ENCODE peak calls at places on chromosome 12, in four cellular contexts. One of them, this sample, is unnamed.

GRCh38 chr12:5872745-5873144 is 72.3 kb downstream of the ANO2 start:
- DNase-seq in IMR-90: peak
- DNase-seq in mesendoderm: peak
- DNase-seq in H1: no peak
- DNase-seq in this sample: peak

GRCh38 chr12:12749433-12749832 is 32.3 kb downstream of the CDKN1B start:
- DNase-seq in IMR-90: no peak
- DNase-seq in mesendoderm: peak
- DNase-seq in H1: no peak
- DNase-seq in this sample: no peak

GRCh38 chr12:25388216-25388615 is 137.5 kb upstream of the KRAS start:
- DNase-seq in IMR-90: peak
- DNase-seq in mesendoderm: no peak
- DNase-seq in H1: no peak
- DNase-seq in this sample: no peak

GRCh38 chr12:66235626-66236281 is 46.7 kb downstream of the IRAK3 start:
- DNase-seq in IMR-90: peak
- DNase-seq in mesendoderm: no peak
- DNase-seq in H1: no peak
- DNase-seq in this sample: no peak

GRCh38 chr12:98185606-98186005 is 329.8 kb upstream of the TMPO start:
- DNase-seq in IMR-90: peak
- DNase-seq in mesendoderm: no peak
- DNase-seq in H1: no peak
- DNase-seq in this sample: no peak

GRCh38 chr12:4579305-4580097 is 17.5 kb downstream of the DYRK4 start:
- DNase-seq in IMR-90: peak
- DNase-seq in mesendoderm: peak
- DNase-seq in H1: no peak
- DNase-seq in this sample: no peak

GRCh38 chr12:131872154-131873046 is 22.0 kb upstream of the ULK1 start:
- DNase-seq in IMR-90: peak
- DNase-seq in mesendoderm: peak
- DNase-seq in H1: no peak
- DNase-seq in this sample: no peak

GRCh38 chr12:121124402-121125109 is 8.1 kb upstream of the P2RX7 start:
- DNase-seq in IMR-90: peak
- DNase-seq in mesendoderm: peak
- DNase-seq in H1: no peak
- DNase-seq in this sample: no peak

GRCh38 chr12:108346727-108347710 is 7.9 kb upstream of the CMKLR1 start:
- DNase-seq in IMR-90: no peak
- DNase-seq in mesendoderm: no peak
- DNase-seq in H1: no peak
- DNase-seq in this sample: no peak

GRCh38 chr12:53860426-53861223 is 78.0 kb upstream of the HOXC13 start:
- DNase-seq in IMR-90: no peak
- DNase-seq in mesendoderm: no peak
- DNase-seq in H1: no peak
- DNase-seq in this sample: no peak

GRCh38 chr12:126202138-126202537 is 1136.9 kb downstream of the AACS start:
- DNase-seq in IMR-90: no peak
- DNase-seq in mesendoderm: peak
- DNase-seq in H1: no peak
- DNase-seq in this sample: no peak

GRCh38 chr12:45234134-45234865 is 18.4 kb downstream of the ANO6 start:
- DNase-seq in IMR-90: peak
- DNase-seq in mesendoderm: peak
- DNase-seq in H1: no peak
- DNase-seq in this sample: peak

GRCh38 chr12:33828326-33828725 is 194.0 kb upstream of the ALG10 start:
- DNase-seq in IMR-90: no peak
- DNase-seq in mesendoderm: no peak
- DNase-seq in H1: no peak
- DNase-seq in this sample: no peak

GRCh38 chr12:4025420-4026358 is 152.5 kb upstream of the PARP11 start:
- DNase-seq in IMR-90: no peak
- DNase-seq in mesendoderm: peak
- DNase-seq in H1: peak
- DNase-seq in this sample: peak

GRCh38 chr12:17992002-17992656 is 97.9 kb downstream of the RERGL start:
- DNase-seq in IMR-90: peak
- DNase-seq in mesendoderm: peak
- DNase-seq in H1: no peak
- DNase-seq in this sample: no peak

GRCh38 chr12:123713398-123714301 is 1.5 kb downstream of the ATP6V0A2 start:
- DNase-seq in IMR-90: peak
- DNase-seq in mesendoderm: peak
- DNase-seq in H1: no peak
- DNase-seq in this sample: no peak

GRCh38 chr12:25768151-25768550 is 190.3 kb upstream of the RASSF8 start:
- DNase-seq in IMR-90: no peak
- DNase-seq in mesendoderm: no peak
- DNase-seq in H1: no peak
- DNase-seq in this sample: no peak

GRCh38 chr12:105831372-105831771 is 307.4 kb downstream of the NUAK1 start:
- DNase-seq in IMR-90: no peak
- DNase-seq in mesendoderm: peak
- DNase-seq in H1: no peak
- DNase-seq in this sample: no peak

GRCh38 chr12:74227846-74228545 is 309.6 kb upstream of the ATXN7L3B start:
- DNase-seq in IMR-90: no peak
- DNase-seq in mesendoderm: no peak
- DNase-seq in H1: no peak
- DNase-seq in this sample: no peak

GRCh38 chr12:109983432-109984142 is 12.6 kb downstream of the GIT2 start:
- DNase-seq in IMR-90: no peak
- DNase-seq in mesendoderm: no peak
- DNase-seq in H1: no peak
- DNase-seq in this sample: no peak

GRCh38 chr12:131153016-131153415 is 199.3 kb downstream of the ADGRD1 start:
- DNase-seq in IMR-90: no peak
- DNase-seq in mesendoderm: no peak
- DNase-seq in H1: no peak
- DNase-seq in this sample: no peak

GRCh38 chr12:24839268-24839791 is 109.6 kb downstream of the BCAT1 start:
- DNase-seq in IMR-90: no peak
- DNase-seq in mesendoderm: no peak
- DNase-seq in H1: no peak
- DNase-seq in this sample: no peak

GRCh38 chr12:115388139-115388538 is 704.2 kb upstream of the TBX3 start:
- DNase-seq in IMR-90: no peak
- DNase-seq in mesendoderm: peak
- DNase-seq in H1: no peak
- DNase-seq in this sample: no peak

GRCh38 chr12:4806439-4807115 is 86.4 kb downstream of the GALNT8 start:
- DNase-seq in IMR-90: no peak
- DNase-seq in mesendoderm: no peak
- DNase-seq in H1: no peak
- DNase-seq in this sample: no peak

GRCh38 chr12:26845984-26846383 is 13.0 kb upstream of the ITPR2 start:
- DNase-seq in IMR-90: peak
- DNase-seq in mesendoderm: peak
- DNase-seq in H1: no peak
- DNase-seq in this sample: no peak

GRCh38 chr12:47844264-47845020 is 24.7 kb upstream of the HDAC7 start:
- DNase-seq in IMR-90: no peak
- DNase-seq in mesendoderm: no peak
- DNase-seq in H1: no peak
- DNase-seq in this sample: peak
- H2AK5ac ChIP-seq in IMR-90: no peak
- H2AK5ac ChIP-seq in mesendoderm: no peak
- H2AK5ac ChIP-seq in H1: no peak
- H2AK5ac ChIP-seq in this sample: no peak

GRCh38 chr12:28415755-28416154 is 225.5 kb downstream of the CCDC91 start:
- DNase-seq in IMR-90: peak
- DNase-seq in mesendoderm: peak
- DNase-seq in H1: no peak
- DNase-seq in this sample: no peak

GRCh38 chr12:28413455-28414109 is 223.3 kb downstream of the CCDC91 start:
- DNase-seq in IMR-90: no peak
- DNase-seq in mesendoderm: no peak
- DNase-seq in H1: no peak
- DNase-seq in this sample: no peak

DNA sequence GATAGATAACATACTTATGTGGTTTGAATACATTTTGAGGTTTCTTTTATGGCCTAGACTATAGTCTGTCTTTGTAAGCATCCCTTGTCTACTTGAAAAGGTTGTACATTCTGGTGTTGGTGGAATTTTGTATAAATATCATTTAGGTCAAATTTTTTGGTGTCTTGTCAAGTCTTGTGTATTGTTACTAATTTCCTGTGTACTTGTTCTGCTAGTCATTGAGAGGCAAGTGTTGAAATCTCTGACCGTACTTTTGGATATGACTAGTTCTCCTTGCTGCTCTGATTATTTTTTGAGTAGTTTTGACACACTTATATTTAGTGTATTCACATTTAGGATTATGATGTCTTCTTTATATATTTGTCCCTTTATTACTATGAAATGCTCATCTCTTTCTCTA is 219.6 kb downstream of the CCDC91 start:
- DNase-seq in IMR-90: peak
- DNase-seq in mesendoderm: no peak
- DNase-seq in H1: no peak
- DNase-seq in this sample: no peak
- H4K5ac ChIP-seq in IMR-90: no peak
- H4K5ac ChIP-seq in mesendoderm: no peak
- H4K5ac ChIP-seq in H1: no peak
- H4K5ac ChIP-seq in this sample: no peak

GRCh38 chr12:127685476-127686234 is 581.3 kb upstream of the TMEM132C start:
- DNase-seq in IMR-90: no peak
- DNase-seq in mesendoderm: no peak
- DNase-seq in H1: no peak
- DNase-seq in this sample: no peak

GRCh38 chr12:127690161-127690560 is 576.8 kb upstream of the TMEM132C start:
- DNase-seq in IMR-90: no peak
- DNase-seq in mesendoderm: no peak
- DNase-seq in H1: no peak
- DNase-seq in this sample: no peak

DNA sequence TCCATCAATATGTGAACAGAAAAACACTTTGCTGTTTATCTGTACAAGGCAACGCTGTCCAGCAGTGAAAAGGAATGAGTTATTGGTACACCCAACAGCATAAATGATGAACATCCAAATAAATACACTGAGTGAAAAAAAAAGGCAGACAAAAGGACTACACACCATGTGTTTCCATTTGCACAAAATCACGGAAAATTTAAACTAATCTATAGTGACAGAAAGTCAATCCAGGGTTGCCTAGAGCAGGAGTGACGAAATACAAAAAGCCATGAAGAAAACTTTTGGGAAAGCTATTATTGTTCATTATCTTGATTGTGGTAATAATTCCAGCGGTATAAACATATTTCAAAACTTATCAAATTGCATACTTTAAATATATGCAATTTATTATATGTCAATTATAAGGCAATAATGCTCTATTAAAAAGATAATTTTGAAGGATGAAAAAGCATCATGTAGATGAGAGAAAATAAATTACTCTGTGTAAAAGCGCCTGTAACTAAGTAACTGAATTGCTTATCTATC is 578.0 kb upstream of the TMEM132C start:
- DNase-seq in IMR-90: no peak
- DNase-seq in mesendoderm: no peak
- DNase-seq in H1: no peak
- DNase-seq in this sample: no peak
- H2AK5ac ChIP-seq in IMR-90: no peak
- H2AK5ac ChIP-seq in mesendoderm: no peak
- H2AK5ac ChIP-seq in H1: no peak
- H2AK5ac ChIP-seq in this sample: no peak

GRCh38 chr12:52584156-52584682 is 10.6 kb upstream of the KRT74 start:
- DNase-seq in IMR-90: no peak
- DNase-seq in mesendoderm: no peak
- DNase-seq in H1: no peak
- DNase-seq in this sample: no peak

GRCh38 chr12:52582489-52582888 is 8.8 kb upstream of the KRT74 start:
- DNase-seq in IMR-90: no peak
- DNase-seq in mesendoderm: peak
- DNase-seq in H1: no peak
- DNase-seq in this sample: peak

GRCh38 chr12:52581066-52581465 is 7.4 kb upstream of the KRT74 start:
- DNase-seq in IMR-90: no peak
- DNase-seq in mesendoderm: no peak
- DNase-seq in H1: no peak
- DNase-seq in this sample: no peak

GRCh38 chr12:52581481-52581880 is 7.8 kb upstream of the KRT74 start:
- DNase-seq in IMR-90: peak
- DNase-seq in mesendoderm: no peak
- DNase-seq in H1: no peak
- DNase-seq in this sample: no peak

DNA sequence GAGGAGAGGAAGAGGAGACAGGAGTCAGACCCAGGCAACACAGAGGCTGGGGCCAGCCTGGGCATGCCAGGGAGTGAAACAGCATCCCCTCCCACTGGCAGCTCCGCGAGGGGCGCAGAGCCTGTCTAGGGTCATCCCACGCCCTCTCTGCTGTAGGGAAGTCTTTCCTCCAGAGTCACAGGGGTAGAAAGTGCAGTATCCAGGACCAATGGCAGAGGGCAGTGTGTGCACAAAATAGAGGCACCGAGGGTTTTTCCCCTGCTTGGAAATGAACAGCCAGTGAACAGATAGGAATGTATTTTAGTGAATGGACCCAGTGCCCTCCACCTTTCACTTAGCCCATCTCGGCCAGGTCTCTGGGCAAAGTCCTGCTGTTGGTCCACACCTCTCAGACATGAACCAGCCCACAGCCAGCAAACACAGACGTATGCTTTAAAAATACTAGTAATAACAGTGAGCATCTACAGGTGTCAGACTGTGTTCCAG is 9.4 kb upstream of the KRT74 start:
- DNase-seq in IMR-90: peak
- DNase-seq in mesendoderm: peak
- DNase-seq in H1: peak
- DNase-seq in this sample: peak
- H4K5ac ChIP-seq in IMR-90: no peak
- H4K5ac ChIP-seq in mesendoderm: no peak
- H4K5ac ChIP-seq in H1: no peak
- H4K5ac ChIP-seq in this sample: no peak